ENCODE peak calls at places on chromosomes 11 and 22, in eight cellular contexts. M, Z, C, B, S, Q, G and N are unnamed samples.

GRCh38 chr11:17314232-17314547 is 37.4 kb upstream of the NCR3LG1 start:
- DNase-seq in C (peak), S (no peak), Z (peak), B (no peak), Q (peak), G (no peak), M (peak), N (no peak)

GRCh38 chr22:31958625-31959239 is 14.4 kb downstream of the YWHAH start:
- DNase-seq in M (no peak), Q (no peak), S (no peak), G (no peak), C (no peak), Z (no peak), B (peak), N (no peak)

GRCh38 chr11:35427158-35427557 is 7.8 kb upstream of the SLC1A2 start:
- DNase-seq in G (peak), C (no peak), S (no peak), B (no peak), M (peak), Q (peak), Z (no peak), N (no peak)

GRCh38 chr22:17217179-17217578 is 2.1 kb downstream of the ADA2 start:
- DNase-seq in Z (no peak), C (no peak), Q (no peak), B (no peak), G (no peak), M (no peak), S (no peak), N (no peak)

GRCh38 chr11:23314162-23314561 is 453.9 kb upstream of the CCDC179 start:
- DNase-seq in M (peak), B (no peak), G (no peak), C (no peak), Q (no peak), S (no peak), Z (no peak), N (no peak)

GRCh38 chr11:3837793-3838192 is 3.0 kb downstream of the RHOG start:
- DNase-seq in G (no peak), S (peak), C (no peak), B (peak), Q (no peak), Z (no peak), M (peak), N (no peak)

GRCh38 chr11:130725417-130726233 is 190.7 kb downstream of the SNX19 start:
- DNase-seq in Z (peak), G (no peak), C (peak), M (no peak), Q (no peak), B (no peak), S (no peak), N (no peak)

GRCh38 chr11:70278994-70279393 is 8.5 kb downstream of the PPFIA1 start:
- DNase-seq in B (no peak), G (no peak), Q (no peak), S (no peak), Z (no peak), C (no peak), M (no peak), N (no peak)

GRCh38 chr11:108496643-108497256 is 1.4 kb downstream of the POGLUT3 start:
- DNase-seq in G (no peak), B (no peak), M (peak), C (no peak), Q (no peak), S (no peak), Z (no peak), N (no peak)

GRCh38 chr11:62902932-62903331 is 18.2 kb downstream of the CHRM1 start:
- DNase-seq in M (no peak), C (no peak), Z (no peak), G (no peak), Q (no peak), S (no peak), B (no peak), N (no peak)

GRCh38 chr11:79670846-79671245 is 230.0 kb upstream of the TENM4 start:
- DNase-seq in B (no peak), Q (no peak), M (no peak), S (no peak), Z (no peak), C (no peak), G (no peak), N (no peak)

GRCh38 chr11:93905384-93905783 is 55.0 kb upstream of the VSTM5 start:
- DNase-seq in Z (peak), B (no peak), C (no peak), M (peak), S (no peak), Q (peak), G (no peak), N (no peak)

GRCh38 chr11:125250316-125250870 is 85.8 kb downstream of the PKNOX2 start:
- DNase-seq in Q (no peak), B (no peak), G (no peak), Z (no peak), C (no peak), S (no peak), M (no peak), N (no peak)

GRCh38 chr22:38841211-38841610 is 2.6 kb downstream of the NPTXR start:
- DNase-seq in G (no peak), C (no peak), S (no peak), Z (no peak), B (peak), M (no peak), Q (no peak), N (peak)

GRCh38 chr11:66126064-66126463 is 56.0 kb downstream of the PACS1 start:
- DNase-seq in S (no peak), C (no peak), M (no peak), Z (peak), G (no peak), B (no peak), Q (no peak), N (no peak)

GRCh38 chr11:61700221-61700620 is 20.0 kb downstream of the DAGLA start:
- DNase-seq in C (peak), Z (peak), S (no peak), G (no peak), B (no peak), M (peak), Q (no peak), N (peak)

GRCh38 chr22:32858121-32858703 is 56.7 kb downstream of the TIMP3 start:
- DNase-seq in B (no peak), Z (peak), Q (no peak), M (no peak), G (no peak), C (no peak), S (no peak), N (no peak)

GRCh38 chr11:93560534-93560933 is 17.3 kb upstream of the SMCO4 start:
- DNase-seq in G (no peak), Z (no peak), C (no peak), B (no peak), M (no peak), S (no peak), Q (no peak), N (no peak)

GRCh38 chr22:20145832-20146223 is 5.0 kb downstream of the CCDC188 start:
- DNase-seq in Z (no peak), G (no peak), Q (no peak), B (no peak), S (no peak), M (no peak), C (no peak), N (no peak)

GRCh38 chr11:34823639-34824038 is 92.5 kb downstream of the APIP start:
- DNase-seq in C (no peak), M (no peak), Q (no peak), S (no peak), G (no peak), B (no peak), Z (no peak), N (no peak)

GRCh38 chr22:42813501-42813900 is 43.6 kb downstream of the ARFGAP3 start:
- DNase-seq in S (no peak), B (no peak), C (no peak), M (no peak), Z (no peak), Q (no peak), G (no peak), N (no peak)

GRCh38 chr11:22624742-22625447 is 728 bp downstream of the FANCF start:
- DNase-seq in Q (peak), B (no peak), C (peak), G (no peak), Z (peak), S (peak), M (peak), N (peak)

DNA sequence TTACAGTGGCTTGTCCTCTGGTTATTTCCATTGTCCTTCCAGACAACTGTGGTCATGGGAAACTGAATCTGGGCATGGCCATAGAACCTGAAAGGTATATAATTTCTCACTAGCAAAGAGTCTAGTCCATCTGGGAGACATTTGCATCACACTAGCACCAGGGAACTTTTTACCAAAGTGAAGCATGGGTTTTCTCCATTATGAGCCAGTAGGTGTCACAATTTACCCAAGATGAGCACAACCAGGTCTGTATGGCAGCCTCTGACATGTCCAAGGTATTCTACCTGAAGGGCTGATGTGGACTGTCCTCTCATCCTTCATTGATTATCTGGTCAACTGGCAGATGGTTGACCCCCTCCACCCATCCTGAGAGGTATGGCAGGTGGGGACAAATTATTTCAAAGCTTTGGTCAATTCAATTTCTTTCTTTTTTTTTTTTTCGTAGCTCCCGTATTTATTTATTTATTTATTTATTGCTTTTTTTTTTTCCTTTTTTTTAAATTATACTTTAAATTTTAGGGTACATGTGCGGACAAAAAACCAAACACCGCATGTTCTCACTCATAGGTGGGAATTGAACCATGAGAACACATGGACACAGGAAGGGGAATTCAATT is 425.9 kb downstream of the TMEM135 start:
- DNase-seq in C (peak), S (no peak), Q (no peak), Z (peak), B (no peak), G (peak), M (peak), N (peak)
- TF ChIP-seq CTCF in C (no peak), S (no peak), Q (peak), Z (peak), B (no peak), G (no peak), M (peak), N (peak)

GRCh38 chr11:103987631-103988594 is 48.5 kb upstream of the DDI1 start:
- DNase-seq in S (no peak), B (no peak), C (no peak), G (no peak), Z (peak), M (peak), Q (no peak), N (no peak)
- TF ChIP-seq CTCF in S (no peak), B (no peak), C (no peak), G (no peak), Z (no peak), M (no peak), Q (no peak), N (no peak)

DNA sequence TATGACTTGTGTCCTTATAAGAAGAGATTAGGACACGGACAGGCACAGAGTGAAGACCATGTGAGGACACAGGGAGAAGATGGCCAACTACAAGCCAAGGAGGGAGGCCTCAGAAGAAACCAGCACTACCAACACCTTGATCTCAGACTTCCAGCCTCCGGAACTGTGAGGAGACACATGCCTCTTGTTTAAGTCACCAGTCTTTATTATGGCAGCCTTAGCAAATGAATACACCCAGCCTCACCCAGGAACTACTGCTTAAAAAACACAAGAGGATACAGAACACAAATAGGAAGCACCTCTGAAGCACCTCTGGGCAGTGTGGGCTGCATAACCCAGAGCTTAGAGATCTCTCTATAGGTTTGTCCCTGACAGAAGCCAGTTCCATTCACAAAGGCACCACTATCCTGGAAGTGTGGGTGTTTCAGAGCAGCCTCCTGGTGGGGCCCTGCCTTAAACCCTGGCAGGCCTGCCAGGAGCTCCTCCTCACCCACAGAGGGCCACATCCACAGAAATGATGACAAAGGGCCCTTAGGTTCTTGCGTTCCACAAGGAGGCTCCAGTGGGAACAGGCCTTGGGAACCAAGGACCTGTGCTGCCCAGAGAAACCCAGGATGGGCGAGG is 58.8 kb downstream of the CHRDL2 start:
- DNase-seq in G (peak), M (no peak), S (no peak), Q (no peak), B (no peak), Z (peak), C (no peak), N (no peak)
- TF ChIP-seq CTCF in G (no peak), M (no peak), S (no peak), Q (no peak), B (no peak), Z (no peak), C (no peak), N (no peak)

DNA sequence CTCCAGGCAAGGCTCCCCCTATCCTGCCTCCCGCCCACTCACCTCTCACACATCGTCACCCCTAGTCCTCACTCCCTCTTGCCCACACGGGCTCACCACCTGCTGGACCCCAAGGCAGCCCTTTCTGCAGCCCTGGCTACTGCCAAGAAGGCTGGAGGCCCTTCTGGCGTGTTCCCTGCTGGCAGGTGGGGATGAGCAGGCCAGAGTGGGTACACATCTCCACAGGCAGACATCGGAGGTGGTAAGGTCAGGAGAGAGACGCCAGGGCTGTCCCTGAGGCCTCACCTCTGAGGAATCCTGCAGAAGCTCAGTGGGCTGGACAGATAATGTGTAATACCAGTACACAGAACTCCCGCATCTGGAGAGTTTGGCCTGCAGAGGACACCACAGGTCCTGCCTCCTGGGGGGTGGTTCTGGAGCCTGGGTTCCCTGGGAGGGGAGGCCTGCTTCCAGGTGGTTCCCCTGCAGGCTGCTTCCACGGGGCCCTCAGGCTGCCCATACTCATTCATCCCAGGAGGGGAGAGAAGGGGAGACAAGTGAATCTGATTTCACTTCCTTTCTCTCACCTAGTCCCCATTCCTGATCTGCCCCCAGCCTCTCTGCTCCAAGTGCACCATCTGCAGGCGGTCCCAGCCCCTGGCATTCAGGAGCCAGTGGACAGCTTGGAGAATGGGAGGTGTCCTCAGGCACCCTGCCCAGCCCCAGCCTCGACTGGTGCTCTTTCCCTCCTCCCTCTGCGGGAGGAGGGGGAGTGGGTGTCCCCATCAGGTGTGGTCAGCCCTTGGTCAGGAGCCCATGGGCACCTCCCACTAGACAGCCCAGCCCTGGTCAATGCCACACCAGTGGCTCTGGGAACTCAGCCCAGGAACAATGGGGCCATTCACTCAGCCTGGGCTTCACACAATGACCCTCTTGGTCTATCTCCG is 6.1 kb upstream of the CHST1 start:
- DNase-seq in S (no peak), G (no peak), M (no peak), B (no peak), C (no peak), Z (no peak), Q (no peak), N (peak)
- TF ChIP-seq CTCF in S (peak), G (no peak), M (no peak), B (no peak), C (no peak), Z (no peak), Q (no peak), N (no peak)

GRCh38 chr11:46600162-46600561 is 6.3 kb upstream of the AMBRA1 start:
- DNase-seq in Q (no peak), G (no peak), M (no peak), Z (no peak), C (no peak), B (no peak), S (no peak), N (no peak)
- TF ChIP-seq CTCF in Q (no peak), G (no peak), M (no peak), Z (no peak), C (no peak), B (no peak), S (no peak), N (no peak)

DNA sequence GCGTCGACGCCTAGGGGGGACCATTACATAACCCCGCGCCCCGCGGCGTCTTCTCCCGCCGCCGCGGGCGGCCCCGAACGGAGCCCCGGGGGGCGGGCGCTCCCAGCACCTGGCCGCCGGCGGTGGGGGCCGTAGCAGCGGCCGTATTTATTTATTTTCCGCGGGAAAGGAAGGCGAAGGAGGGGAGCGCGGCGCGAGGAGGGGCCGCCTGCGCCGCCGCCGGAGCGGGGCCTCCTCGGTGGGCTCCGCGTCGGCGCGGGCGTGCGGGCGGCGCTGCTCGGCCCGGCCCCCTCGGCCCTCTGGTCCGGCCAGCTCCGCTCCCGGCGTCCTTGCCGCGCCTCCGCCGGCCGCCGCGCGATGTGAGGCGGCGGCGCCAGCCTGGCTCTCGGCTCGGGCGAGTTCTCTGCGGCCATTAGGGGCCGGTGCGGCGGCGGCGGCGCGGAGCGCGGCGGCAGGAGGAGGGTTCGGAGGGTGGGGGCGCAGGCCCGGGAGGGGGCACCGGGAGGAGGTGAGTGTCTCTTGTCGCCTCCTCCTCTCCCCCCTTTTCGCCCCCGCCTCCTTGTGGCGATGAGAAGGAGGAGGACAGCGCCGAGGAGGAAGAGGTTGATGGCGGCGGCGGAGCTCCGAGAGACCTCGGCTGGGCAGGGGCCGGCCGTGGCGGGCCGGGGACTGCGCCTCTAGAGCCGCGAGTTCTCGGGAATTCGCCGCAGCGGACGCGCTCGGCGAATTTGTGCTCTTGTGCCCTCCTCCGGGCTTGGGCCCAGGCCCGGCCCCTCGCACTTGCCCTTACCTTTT is at the start of gene EP300:
- DNase-seq in Z (peak), S (peak), G (peak), Q (peak), M (peak), C (peak), B (peak), N (peak)
- TF ChIP-seq CTCF in Z (peak), S (peak), G (peak), Q (peak), M (peak), C (peak), B (peak), N (peak)